ENCODE peak calls at places on chromosomes 4 and X, in six cellular contexts. R is K562, G is HepG2, O is WTC11, L is H1, K is GM12878. V is an unnamed sample.

GRCh38 chr4:54282837-54283236 is 53.7 kb downstream of the PDGFRA start:
- DNase-seq in R (no peak), L (no peak), G (no peak), O (no peak), K (no peak), V (no peak)

GRCh38 chr4:153748378-153748777 is 11.4 kb downstream of the RNF175 start:
- DNase-seq in K (no peak), R (no peak), G (no peak), O (no peak), L (no peak), V (no peak)

GRCh38 chr4:55033296-55033695 is 92.1 kb downstream of the KDR start:
- DNase-seq in G (no peak), R (no peak), L (no peak), K (no peak), O (no peak), V (no peak)

GRCh38 chr4:73311428-73311827 is 52.8 kb upstream of the ANKRD17 start:
- DNase-seq in R (no peak), L (no peak), G (peak), O (no peak), K (no peak), V (peak)

GRCh38 chr4:141768954-141769353 is 132.6 kb downstream of the IL15 start:
- DNase-seq in G (no peak), L (no peak), K (no peak), O (no peak), R (no peak), V (no peak)

GRCh38 chr4:36178489-36178888 is 65.8 kb downstream of the ARAP2 start:
- DNase-seq in K (no peak), O (no peak), L (no peak), G (no peak), R (no peak), V (no peak)

GRCh38 chr4:189660737-189661330 is 279.8 kb upstream of the FRG1 start:
- DNase-seq in K (no peak), L (no peak), G (no peak), R (no peak), O (no peak), V (no peak)

GRCh38 chr4:89755210-89755609 is 81.8 kb downstream of the SNCA start:
- DNase-seq in O (no peak), L (no peak), K (no peak), R (no peak), G (no peak), V (no peak)

GRCh38 chr4:40976343-40976742 is 226.6 kb downstream of the NSUN7 start:
- DNase-seq in K (no peak), L (no peak), G (peak), R (peak), O (peak), V (peak)

GRCh38 chr4:184473515-184474260 is 662 bp downstream of the IRF2 start:
- DNase-seq in R (peak), G (no peak), L (no peak), K (no peak), O (peak), V (no peak)

GRCh38 chr4:107115185-107115847 is 79.2 kb upstream of the DKK2 start:
- DNase-seq in L (no peak), G (no peak), R (no peak), O (no peak), K (no peak), V (no peak)

GRCh38 chrX:71056857-71057256 is 11.3 kb downstream of the SNX12 start:
- DNase-seq in L (no peak), K (no peak), R (no peak), O (no peak), G (no peak), V (no peak)

GRCh38 chrX:19709812-19710518 is 177.4 kb downstream of the SH3KBP1 start:
- DNase-seq in K (no peak), L (no peak), O (no peak), R (no peak), G (no peak), V (peak)

GRCh38 chr4:83362492-83363329 is 28.1 kb upstream of the HPSE start:
- DNase-seq in O (no peak), G (peak), L (no peak), R (peak), K (no peak), V (no peak)

GRCh38 chrX:94365736-94366135 is 691.7 kb downstream of the FAM133A start:
- DNase-seq in O (no peak), R (no peak), K (no peak), G (no peak), L (no peak), V (no peak)

GRCh38 chrX:9873952-9874351 is 87.7 kb downstream of the SHROOM2 start:
- DNase-seq in R (peak), K (no peak), O (peak), G (peak), L (no peak), V (peak)

GRCh38 chr4:87153078-87153477 is 67.3 kb downstream of the KLHL8 start:
- DNase-seq in L (no peak), G (no peak), O (no peak), R (no peak), K (no peak), V (no peak)

GRCh38 chrX:120874678-120875557 is 748 bp downstream of the CT47B1 start:
- DNase-seq in K (no peak), R (no peak), L (no peak), O (no peak), G (no peak), V (no peak)

GRCh38 chrX:138925330-138925729 is 213.8 kb upstream of the FGF13 start:
- DNase-seq in L (no peak), K (no peak), O (no peak), R (peak), G (no peak), V (no peak)

GRCh38 chrX:6448003-6448402 is 86.9 kb downstream of the VCX3A start:
- DNase-seq in O (no peak), G (no peak), K (no peak), R (no peak), L (no peak), V (no peak)

GRCh38 chr4:80226091-80226490 is 28.8 kb downstream of the PRDM8 start:
- DNase-seq in L (no peak), G (no peak), O (no peak), R (no peak), K (no peak), V (no peak)

GRCh38 chr4:39308576-39308975 is 57.6 kb downstream of the RFC1 start:
- DNase-seq in O (no peak), G (no peak), R (no peak), K (no peak), L (no peak), V (no peak)

GRCh38 chr4:5044341-5044740 is 6.9 kb upstream of the STK32B start:
- DNase-seq in K (no peak), O (no peak), G (no peak), L (no peak), R (no peak), V (no peak)

GRCh38 chr4:4860803-4861591 is 1.5 kb downstream of the MSX1 start:
- DNase-seq in O (peak), K (no peak), L (no peak), R (no peak), G (peak), V (no peak)

GRCh38 chr4:7942019-7942556 is 2.4 kb upstream of the AFAP1 start:
- DNase-seq in L (no peak), O (no peak), R (no peak), G (peak), K (no peak), V (no peak)

GRCh38 chrX:96835660-96836289 is 47.9 kb upstream of the RPA4 start:
- DNase-seq in R (no peak), G (no peak), O (no peak), L (no peak), K (peak), V (no peak)

GRCh38 chr4:61202638-61203495 is 2.7 kb downstream of the ADGRL3 start:
- DNase-seq in K (no peak), R (no peak), O (peak), L (no peak), G (no peak), V (no peak)

GRCh38 chrX:129622757-129623301 is 31.9 kb downstream of the APLN start:
- DNase-seq in G (no peak), L (peak), K (no peak), O (peak), R (no peak), V (no peak)

GRCh38 chr4:2794707-2795557 is 2.0 kb downstream of the SH3BP2 start:
- DNase-seq in K (no peak), R (no peak), O (peak), L (no peak), G (no peak), V (no peak)

GRCh38 chr4:114400531-114400930 is 198.1 kb upstream of the UGT8 start:
- DNase-seq in L (no peak), O (no peak), R (no peak), K (no peak), G (no peak), V (no peak)

GRCh38 chr4:23023121-23023520 is 330.4 kb downstream of the GBA3 start:
- DNase-seq in R (no peak), G (no peak), K (no peak), O (no peak), L (no peak), V (no peak)

GRCh38 chr4:85932371-85933305 is 427.2 kb downstream of the MAPK10 start:
- DNase-seq in K (no peak), R (no peak), L (no peak), G (no peak), O (no peak), V (no peak)

GRCh38 chr4:163558539-163559044 is 64.1 kb downstream of the TMA16 start:
- DNase-seq in O (no peak), K (no peak), R (no peak), G (no peak), L (no peak), V (no peak)

GRCh38 chr4:28842271-28842670 is 1877.9 kb upstream of the PCDH7 start:
- DNase-seq in R (no peak), L (no peak), O (no peak), K (no peak), G (no peak), V (no peak)

GRCh38 chr4:40736910-40737309 is 12.8 kb upstream of the NSUN7 start:
- DNase-seq in K (no peak), R (peak), O (no peak), G (peak), L (no peak), V (peak)

GRCh38 chrX:47285762-47286320 is 53.0 kb downstream of the USP11 start:
- DNase-seq in K (no peak), L (no peak), G (no peak), O (no peak), R (no peak), V (no peak)

GRCh38 chrX:44314259-44314734 is 29.2 kb downstream of the EFHC2 start:
- DNase-seq in G (no peak), L (no peak), R (peak), O (peak), K (no peak), V (no peak)

GRCh38 chr4:21827575-21827974 is 121.0 kb downstream of the KCNIP4 start:
- DNase-seq in L (no peak), G (no peak), R (no peak), K (no peak), O (no peak), V (no peak)

GRCh38 chr4:150297861-150298474 is 219.7 kb downstream of the DCLK2 start:
- DNase-seq in R (peak), K (peak), L (no peak), O (peak), G (peak), V (peak)

GRCh38 chr4:150306719-150307118 is 228.5 kb downstream of the DCLK2 start:
- DNase-seq in R (no peak), G (no peak), K (no peak), L (no peak), O (no peak), V (no peak)

GRCh38 chr4:150305995-150306394 is 227.8 kb downstream of the DCLK2 start:
- DNase-seq in K (no peak), R (no peak), G (no peak), L (no peak), O (no peak), V (no peak)

GRCh38 chr4:150302553-150302952 is 224.3 kb downstream of the DCLK2 start:
- DNase-seq in K (no peak), L (no peak), O (no peak), G (peak), R (peak), V (peak)
- TF ChIP-seq ATF3 in K (no peak), L (no peak), O (no peak), G (peak), R (peak), V (peak)

GRCh38 chrX:84047339-84047738 is 140.7 kb downstream of the RPS6KA6 start:
- DNase-seq in L (no peak), O (no peak), R (no peak), G (no peak), K (no peak), V (no peak)

GRCh38 chrX:84044051-84044450 is 143.9 kb downstream of the RPS6KA6 start:
- DNase-seq in G (no peak), K (no peak), O (no peak), R (no peak), L (no peak), V (no peak)

DNA sequence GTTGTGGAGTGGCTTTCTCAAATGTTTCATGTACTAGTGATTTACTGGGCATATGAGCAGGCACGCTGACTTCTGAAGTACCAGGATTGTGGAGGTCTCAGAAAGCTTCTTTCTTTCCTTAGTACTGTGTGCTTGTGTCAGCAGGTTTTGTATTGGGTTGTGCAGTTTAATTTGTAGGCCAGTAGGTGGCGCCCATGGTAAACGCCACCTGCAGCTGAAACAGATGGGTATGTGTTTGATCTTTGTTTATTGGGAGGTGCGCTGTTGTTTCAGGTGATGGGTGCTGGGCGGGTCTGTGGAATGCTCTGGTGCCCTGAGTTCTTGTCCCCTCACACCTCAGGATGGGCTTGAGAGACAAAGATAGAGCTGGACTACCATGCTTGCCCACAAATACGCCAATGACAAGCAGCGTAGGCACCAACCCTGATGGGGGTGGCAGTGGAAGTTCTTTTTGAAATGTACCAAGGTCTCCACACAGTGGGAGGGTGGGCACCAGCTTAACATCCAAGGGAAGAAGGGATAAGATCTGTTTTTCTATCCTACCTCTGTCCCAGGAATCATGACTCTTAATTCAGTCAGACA is 141.5 kb downstream of the RPS6KA6 start:
- DNase-seq in O (peak), R (no peak), G (peak), L (no peak), K (no peak), V (no peak)
- TF ChIP-seq ATF3 in O (no peak), R (no peak), G (no peak), L (no peak), K (no peak), V (no peak)

DNA sequence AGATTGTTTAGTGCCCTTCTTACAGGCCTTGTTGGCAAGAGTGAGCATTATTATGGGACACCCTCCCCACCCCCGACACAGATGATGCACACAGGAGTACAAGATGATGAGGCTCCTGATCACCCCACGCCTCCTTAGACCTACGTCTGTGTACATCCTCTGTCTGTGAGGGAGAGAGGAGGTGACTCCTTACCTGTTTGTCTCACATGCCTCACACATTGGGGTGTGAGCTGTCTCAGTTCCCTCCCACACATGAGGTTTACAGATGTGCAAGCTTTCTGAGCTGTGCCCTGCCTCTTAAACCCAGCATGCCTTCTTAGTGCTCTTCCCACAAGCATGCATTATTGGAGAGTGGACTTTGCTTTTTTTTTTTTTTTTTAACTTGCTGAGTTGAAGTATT is 76.7 kb downstream of the CLCN5 start:
- DNase-seq in K (no peak), G (no peak), L (no peak), R (no peak), O (no peak), V (no peak)
- TF ChIP-seq ATF3 in K (no peak), G (no peak), L (no peak), R (no peak), O (no peak), V (no peak)

DNA sequence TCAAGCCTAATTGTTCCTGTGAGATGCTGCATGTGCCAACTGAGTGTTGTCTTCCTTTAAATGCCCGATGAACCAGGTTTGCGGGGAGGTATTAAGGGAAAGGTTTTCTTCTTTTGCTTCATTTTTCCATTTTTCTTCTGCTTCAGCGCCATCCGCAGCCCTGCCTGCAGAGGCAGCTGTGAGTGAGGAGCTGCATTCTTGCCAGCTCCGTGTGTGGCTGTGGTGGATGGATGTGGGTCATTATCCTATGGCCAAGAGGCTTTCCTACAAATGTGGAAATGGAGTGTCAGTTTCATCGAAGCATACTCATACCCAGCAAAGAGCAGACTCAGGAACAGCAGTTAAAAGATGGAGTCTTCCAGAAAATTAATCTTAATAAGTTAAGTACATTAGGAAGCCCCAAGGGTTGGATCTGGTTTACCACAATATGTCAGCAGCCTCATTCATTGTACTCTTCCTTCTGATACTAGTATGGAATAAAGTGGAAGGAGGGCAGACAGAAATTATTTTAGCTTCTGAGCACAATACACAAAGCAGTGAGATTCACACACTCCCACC is 37.6 kb downstream of the TNIP3 start:
- DNase-seq in K (no peak), R (no peak), G (no peak), L (no peak), O (no peak), V (no peak)
- TF ChIP-seq ATF3 in K (no peak), R (no peak), G (no peak), L (no peak), O (no peak), V (no peak)

GRCh38 chr4:168274871-168275270 is 43.7 kb downstream of the DDX60 start:
- DNase-seq in R (no peak), K (no peak), L (no peak), G (no peak), O (no peak), V (no peak)

GRCh38 chr4:168269879-168270278 is 48.7 kb downstream of the DDX60 start:
- DNase-seq in R (no peak), K (no peak), O (no peak), G (no peak), L (no peak), V (no peak)

GRCh38 chr4:168273838-168274237 is 44.7 kb downstream of the DDX60 start:
- DNase-seq in R (no peak), K (no peak), L (no peak), G (no peak), O (no peak), V (no peak)

GRCh38 chr4:168272488-168272887 is 46.1 kb downstream of the DDX60 start:
- DNase-seq in L (no peak), R (no peak), G (no peak), O (no peak), K (no peak), V (no peak)

DNA sequence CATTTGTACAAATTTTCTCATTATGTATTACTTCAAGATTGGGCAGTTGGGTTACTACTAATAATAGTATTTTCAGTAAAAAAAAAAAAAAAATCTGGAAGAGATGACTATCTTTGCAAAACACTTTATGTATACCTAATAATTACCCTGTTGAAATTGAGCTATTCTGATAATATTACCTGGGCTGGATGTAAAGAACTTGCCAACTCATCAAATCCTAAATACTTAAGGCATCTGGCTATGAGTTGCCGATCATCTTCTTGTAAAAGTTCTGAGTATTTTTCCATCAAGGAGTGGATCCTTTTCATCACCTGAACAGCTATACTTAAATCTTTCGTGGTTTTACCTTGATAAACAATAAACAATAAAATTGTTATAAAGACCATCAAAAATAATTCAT is 42.7 kb downstream of the DDX60 start:
- DNase-seq in R (no peak), O (no peak), G (no peak), L (no peak), K (no peak), V (no peak)
- TF ChIP-seq ATF3 in R (no peak), O (no peak), G (no peak), L (no peak), K (no peak), V (no peak)